ENCODE peak calls at places on chromosome 20, in seven cellular contexts. One of them, this sample, is unnamed.

GRCh38 chr20:33433465-33433864 is 10.1 kb downstream of the SNTA1 start:
- DNase-seq in WTC11: no peak
- DNase-seq in fibroblast of lung: no peak
- DNase-seq in GM10248: no peak
- DNase-seq in OCI-LY7: no peak
- DNase-seq in pancreas: no peak
- DNase-seq in breast epithelium: no peak
- DNase-seq in this sample: no peak

GRCh38 chr20:5061209-5061608 is 58.5 kb downstream of the PCNA start:
- DNase-seq in WTC11: no peak
- DNase-seq in fibroblast of lung: no peak
- DNase-seq in GM10248: no peak
- DNase-seq in OCI-LY7: no peak
- DNase-seq in pancreas: no peak
- DNase-seq in breast epithelium: no peak
- DNase-seq in this sample: peak; percentile 82

GRCh38 chr20:31860431-31861345 is 9.6 kb downstream of the DUSP15 start:
- DNase-seq in WTC11: peak; percentile 60
- DNase-seq in fibroblast of lung: no peak
- DNase-seq in GM10248: no peak
- DNase-seq in OCI-LY7: peak; percentile 55
- DNase-seq in pancreas: no peak
- DNase-seq in breast epithelium: no peak
- DNase-seq in this sample: peak; percentile 84

GRCh38 chr20:63704749-63705117 is 3.0 kb downstream of the ARFRP1 start:
- DNase-seq in WTC11: no peak
- DNase-seq in fibroblast of lung: no peak
- DNase-seq in GM10248: no peak
- DNase-seq in OCI-LY7: no peak
- DNase-seq in pancreas: no peak
- DNase-seq in breast epithelium: no peak
- DNase-seq in this sample: no peak

GRCh38 chr20:11333634-11334033 is 584.1 kb upstream of the BTBD3 start:
- DNase-seq in WTC11: no peak
- DNase-seq in fibroblast of lung: no peak
- DNase-seq in GM10248: no peak
- DNase-seq in OCI-LY7: no peak
- DNase-seq in pancreas: no peak
- DNase-seq in breast epithelium: no peak
- DNase-seq in this sample: no peak

GRCh38 chr20:14553774-14554524 is 216.5 kb upstream of the FLRT3 start:
- DNase-seq in WTC11: no peak
- DNase-seq in fibroblast of lung: peak; percentile 55
- DNase-seq in GM10248: no peak
- DNase-seq in OCI-LY7: no peak
- DNase-seq in pancreas: no peak
- DNase-seq in breast epithelium: no peak
- DNase-seq in this sample: no peak

GRCh38 chr20:38114353-38114791 is 50.7 kb downstream of the TGM2 start:
- DNase-seq in WTC11: no peak
- DNase-seq in fibroblast of lung: peak; percentile 58
- DNase-seq in GM10248: no peak
- DNase-seq in OCI-LY7: no peak
- DNase-seq in pancreas: no peak
- DNase-seq in breast epithelium: no peak
- DNase-seq in this sample: peak; percentile 15

GRCh38 chr20:64031822-64032314 is 4.1 kb upstream of the C20orf204 start:
- DNase-seq in WTC11: no peak
- DNase-seq in fibroblast of lung: no peak
- DNase-seq in GM10248: no peak
- DNase-seq in OCI-LY7: no peak
- DNase-seq in pancreas: no peak
- DNase-seq in breast epithelium: no peak
- DNase-seq in this sample: no peak

GRCh38 chr20:2657241-2657640 is 4.8 kb downstream of the NOP56 start:
- DNase-seq in WTC11: no peak
- DNase-seq in fibroblast of lung: no peak
- DNase-seq in GM10248: no peak
- DNase-seq in OCI-LY7: no peak
- DNase-seq in pancreas: no peak
- DNase-seq in breast epithelium: no peak
- DNase-seq in this sample: no peak

GRCh38 chr20:34709044-34709835 is 5.1 kb downstream of the TP53INP2 start:
- DNase-seq in WTC11: peak; percentile 85
- DNase-seq in fibroblast of lung: peak; percentile 86
- DNase-seq in GM10248: peak; percentile 91
- DNase-seq in OCI-LY7: peak; percentile 66
- DNase-seq in pancreas: peak; percentile 89
- DNase-seq in breast epithelium: peak; percentile 59
- DNase-seq in this sample: peak; percentile 95

GRCh38 chr20:25283221-25283951 is 35.5 kb downstream of the PYGB start:
- DNase-seq in WTC11: peak; percentile 5
- DNase-seq in fibroblast of lung: no peak
- DNase-seq in GM10248: no peak
- DNase-seq in OCI-LY7: no peak
- DNase-seq in pancreas: peak; percentile 52
- DNase-seq in breast epithelium: peak; percentile 13
- DNase-seq in this sample: no peak

GRCh38 chr20:57528148-57528547 is 3.2 kb upstream of the CTCFL start:
- DNase-seq in WTC11: no peak
- DNase-seq in fibroblast of lung: no peak
- DNase-seq in GM10248: no peak
- DNase-seq in OCI-LY7: no peak
- DNase-seq in pancreas: no peak
- DNase-seq in breast epithelium: no peak
- DNase-seq in this sample: no peak

GRCh38 chr20:6660441-6660840 is 107.0 kb upstream of the BMP2 start:
- DNase-seq in WTC11: no peak
- DNase-seq in fibroblast of lung: no peak
- DNase-seq in GM10248: no peak
- DNase-seq in OCI-LY7: no peak
- DNase-seq in pancreas: no peak
- DNase-seq in breast epithelium: no peak
- DNase-seq in this sample: peak; percentile 77

GRCh38 chr20:49894073-49894470 is 21.3 kb downstream of the SPATA2 start:
- DNase-seq in WTC11: no peak
- DNase-seq in fibroblast of lung: no peak
- DNase-seq in GM10248: peak; percentile 48
- DNase-seq in OCI-LY7: no peak
- DNase-seq in pancreas: no peak
- DNase-seq in breast epithelium: no peak
- DNase-seq in this sample: no peak

GRCh38 chr20:10802201-10802600 is 128.4 kb upstream of the JAG1 start:
- DNase-seq in WTC11: no peak
- DNase-seq in fibroblast of lung: no peak
- DNase-seq in GM10248: no peak
- DNase-seq in OCI-LY7: no peak
- DNase-seq in pancreas: no peak
- DNase-seq in breast epithelium: no peak
- DNase-seq in this sample: no peak

GRCh38 chr20:38873050-38873581 is 53.1 kb upstream of the FAM83D start:
- DNase-seq in WTC11: no peak
- DNase-seq in fibroblast of lung: no peak
- DNase-seq in GM10248: peak; percentile 79
- DNase-seq in OCI-LY7: peak; percentile 73
- DNase-seq in pancreas: no peak
- DNase-seq in breast epithelium: no peak
- DNase-seq in this sample: no peak

DNA sequence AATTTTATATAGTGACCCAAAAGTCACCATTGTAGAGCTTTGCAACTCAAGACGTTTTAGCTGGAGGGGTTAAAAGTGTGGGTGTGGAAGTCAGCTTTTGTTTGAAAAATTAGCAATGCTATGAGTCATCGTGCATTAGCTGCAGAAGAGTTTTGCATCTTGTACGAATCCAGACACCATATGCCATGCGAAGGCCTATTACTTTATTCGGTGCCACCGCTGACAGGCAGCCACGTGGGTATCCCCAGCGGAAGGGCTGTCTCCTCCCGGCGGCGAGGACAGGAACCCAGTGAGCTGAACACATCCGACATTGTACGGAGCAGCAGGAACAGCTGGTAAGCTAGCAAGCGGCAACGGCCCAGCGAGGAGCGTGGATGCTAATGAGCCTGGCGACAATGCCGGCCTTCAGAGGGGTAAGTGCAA is 84.4 kb downstream of the INSM1 start:
- DNase-seq in WTC11: peak; percentile 81
- DNase-seq in fibroblast of lung: peak; percentile 79
- DNase-seq in GM10248: peak; percentile 64
- DNase-seq in OCI-LY7: no peak
- DNase-seq in pancreas: peak; percentile 63
- DNase-seq in breast epithelium: no peak
- DNase-seq in this sample: peak; percentile 90
- TF ChIP-seq CTCF in WTC11: no peak
- TF ChIP-seq CTCF in fibroblast of lung: peak; percentile 6
- TF ChIP-seq CTCF in GM10248: no peak
- TF ChIP-seq CTCF in OCI-LY7: no peak
- TF ChIP-seq CTCF in pancreas: no peak
- TF ChIP-seq CTCF in breast epithelium: no peak
- TF ChIP-seq CTCF in this sample: peak; percentile 39

DNA sequence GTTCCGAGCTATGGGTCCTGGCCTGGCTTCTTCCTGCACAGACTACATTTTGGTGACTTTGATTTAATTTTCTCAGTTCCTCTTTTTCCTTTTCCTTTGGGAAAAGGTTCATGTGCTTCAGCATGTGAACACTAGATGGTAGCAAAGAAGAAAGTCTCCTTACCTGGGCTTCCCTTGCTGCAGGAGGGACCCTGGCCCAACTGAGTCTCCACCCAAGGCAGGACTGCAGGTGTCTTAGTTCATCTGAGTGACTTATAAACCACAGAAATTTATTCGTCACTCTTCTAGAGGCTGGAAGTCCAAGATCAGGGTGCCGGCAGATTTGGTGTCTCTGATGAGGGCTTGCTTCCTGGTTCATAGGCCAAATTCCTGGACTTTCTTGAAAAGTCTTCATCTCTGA is 163.2 kb downstream of the SYCP2 start:
- DNase-seq in WTC11: no peak
- DNase-seq in fibroblast of lung: no peak
- DNase-seq in GM10248: no peak
- DNase-seq in OCI-LY7: no peak
- DNase-seq in pancreas: no peak
- DNase-seq in breast epithelium: no peak
- DNase-seq in this sample: peak; percentile 61
- TF ChIP-seq CTCF in WTC11: no peak
- TF ChIP-seq CTCF in fibroblast of lung: no peak
- TF ChIP-seq CTCF in GM10248: no peak
- TF ChIP-seq CTCF in OCI-LY7: peak; percentile 41
- TF ChIP-seq CTCF in pancreas: no peak
- TF ChIP-seq CTCF in breast epithelium: no peak
- TF ChIP-seq CTCF in this sample: peak; percentile 73

DNA sequence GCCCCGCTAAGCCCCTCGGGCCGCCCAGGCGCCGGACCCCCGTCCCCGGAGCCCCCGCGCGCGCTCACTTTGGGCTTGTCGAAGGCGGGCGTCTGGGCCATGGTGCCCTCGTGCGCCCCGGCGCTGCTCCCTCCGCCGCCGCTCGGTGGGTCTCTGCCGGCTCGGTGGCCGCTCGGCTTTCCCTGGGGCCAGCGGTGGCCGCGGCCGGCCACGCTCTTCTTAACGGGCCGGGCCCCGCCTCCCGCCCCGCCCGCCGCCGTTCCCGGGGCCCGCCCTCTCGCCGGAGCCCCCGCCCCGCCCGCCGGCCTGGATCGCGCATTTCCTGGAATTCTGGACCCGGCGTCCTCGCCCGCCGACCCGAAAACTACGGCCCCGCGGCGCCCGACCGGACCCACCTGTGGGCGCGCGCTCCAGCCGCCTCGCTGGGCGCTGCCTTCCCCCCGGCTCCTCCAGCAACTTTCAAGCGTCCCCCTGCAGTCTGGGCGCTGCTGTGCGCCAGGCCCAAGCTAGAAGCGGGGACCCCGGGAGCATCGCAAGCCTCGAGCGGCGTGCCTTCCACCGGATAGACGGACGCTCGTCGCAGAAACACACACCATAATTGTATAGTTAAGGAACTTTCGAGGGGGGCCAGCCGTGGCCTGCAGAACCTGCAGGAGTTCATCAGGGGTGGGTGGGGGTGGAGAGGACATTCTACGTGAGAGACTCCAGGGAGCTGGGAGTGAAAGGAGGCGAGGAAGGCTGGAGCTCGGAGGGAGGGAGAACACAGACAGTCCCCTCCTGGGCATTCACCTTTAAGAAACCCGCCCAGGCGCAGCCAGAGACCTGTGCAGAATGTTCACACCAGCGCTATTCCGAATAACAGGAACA is at the start of gene ADA:
- DNase-seq in WTC11: peak; percentile 59
- DNase-seq in fibroblast of lung: no peak
- DNase-seq in GM10248: peak; percentile 66
- DNase-seq in OCI-LY7: peak; percentile 78
- DNase-seq in pancreas: peak; percentile 89
- DNase-seq in breast epithelium: no peak
- DNase-seq in this sample: peak; percentile 87
- TF ChIP-seq CTCF in WTC11: no peak
- TF ChIP-seq CTCF in fibroblast of lung: peak; percentile 11
- TF ChIP-seq CTCF in GM10248: peak; percentile 12
- TF ChIP-seq CTCF in OCI-LY7: no peak
- TF ChIP-seq CTCF in pancreas: no peak
- TF ChIP-seq CTCF in breast epithelium: no peak
- TF ChIP-seq CTCF in this sample: peak; percentile 29

GRCh38 chr20:59055302-59055701 is 12.7 kb upstream of the PRELID3B start:
- DNase-seq in WTC11: no peak
- DNase-seq in fibroblast of lung: peak; percentile 47
- DNase-seq in GM10248: no peak
- DNase-seq in OCI-LY7: peak; percentile 33
- DNase-seq in pancreas: no peak
- DNase-seq in breast epithelium: no peak
- DNase-seq in this sample: no peak
- TF ChIP-seq CTCF in WTC11: no peak
- TF ChIP-seq CTCF in fibroblast of lung: peak; percentile 62
- TF ChIP-seq CTCF in GM10248: peak; percentile 37
- TF ChIP-seq CTCF in OCI-LY7: peak; percentile 72
- TF ChIP-seq CTCF in pancreas: no peak
- TF ChIP-seq CTCF in breast epithelium: no peak
- TF ChIP-seq CTCF in this sample: peak; percentile 43